ENCODE peak calls at places on chromosomes 2 and 18, in five cellular contexts. W, Q, D, J and Z are unnamed samples. For H3K9me3 and H3K4me1, the result is how much of the 10 kb centered on the place peaks cover.

GRCh38 chr2:112480540-112481049 is 1.4 kb upstream of the TTL start:
- DNase-seq in J (no peak), D (no peak), W (no peak), Q (no peak), Z (no peak)

GRCh38 chr2:63537306-63537705 is 51.0 kb downstream of the WDPCP start:
- DNase-seq in J (no peak), Q (no peak), W (no peak), D (no peak), Z (no peak)

GRCh38 chr2:241415196-241415595 is 59.1 kb downstream of the FARP2 start:
- DNase-seq in W (no peak), Q (no peak), D (no peak), J (no peak), Z (no peak)

GRCh38 chr2:64392514-64392913 is 61.4 kb upstream of the LGALSL start:
- DNase-seq in J (no peak), D (no peak), Q (no peak), W (no peak), Z (no peak)

GRCh38 chr2:191443446-191443845 is 198.2 kb downstream of the MYO1B start:
- DNase-seq in D (no peak), Q (no peak), J (no peak), W (no peak), Z (no peak)

GRCh38 chr18:50099725-50100414 is 95.1 kb downstream of the MYO5B start:
- DNase-seq in W (no peak), D (no peak), J (no peak), Q (no peak), Z (no peak)

GRCh38 chr2:23384551-23385349 is at the start of gene KLHL29:
- DNase-seq in J (peak), D (peak), Q (peak), W (peak), Z (peak)

GRCh38 chr18:23970161-23971153 is 44.1 kb upstream of the TTC39C start:
- DNase-seq in W (no peak), Q (no peak), J (no peak), D (no peak), Z (no peak)

GRCh38 chr18:69674292-69674877 is 273.3 kb downstream of the CD226 start:
- DNase-seq in D (no peak), J (no peak), W (no peak), Q (no peak), Z (no peak)

GRCh38 chr2:120262761-120263428 is 10.2 kb downstream of the RALB start:
- DNase-seq in D (no peak), W (no peak), J (no peak), Q (no peak), Z (no peak)

GRCh38 chr2:239055756-239056493 is 208.0 kb downstream of the TWIST2 start:
- DNase-seq in J (no peak), Q (no peak), W (no peak), D (no peak), Z (peak)

GRCh38 chr2:7196871-7197270 is 279.7 kb downstream of the RNF144A start:
- DNase-seq in Q (no peak), J (no peak), D (no peak), W (no peak), Z (no peak)

GRCh38 chr2:134774786-134775641 is 56.2 kb upstream of the TMEM163 start:
- DNase-seq in Q (no peak), J (no peak), W (no peak), D (no peak), Z (no peak)

GRCh38 chr2:39703473-39703872 is 37.8 kb downstream of the TMEM178A start:
- DNase-seq in Q (no peak), W (no peak), D (no peak), J (no peak), Z (no peak)

GRCh38 chr18:832085-832681 is 20.1 kb upstream of the YES1 start:
- DNase-seq in W (no peak), J (peak), Q (peak), D (no peak), Z (no peak)

GRCh38 chr18:57275111-57275510 is 77.2 kb upstream of the ST8SIA3 start:
- DNase-seq in J (no peak), Q (no peak), W (no peak), D (no peak), Z (no peak)

GRCh38 chr2:12619975-12620374 is 96.8 kb upstream of the TRIB2 start:
- DNase-seq in D (no peak), W (no peak), Q (no peak), J (no peak), Z (peak)

GRCh38 chr2:99480390-99480789 is 9.4 kb downstream of the REV1 start:
- DNase-seq in Q (no peak), D (no peak), W (no peak), J (no peak), Z (no peak)

GRCh38 chr2:195458936-195459335 is 198.1 kb upstream of the SLC39A10 start:
- DNase-seq in J (no peak), Q (no peak), D (no peak), W (no peak), Z (no peak)

GRCh38 chr2:95068256-95068655 is 42.7 kb downstream of the MAL start:
- DNase-seq in Q (no peak), D (no peak), W (no peak), J (no peak), Z (no peak)

GRCh38 chr18:13374468-13375301 is 156.1 kb downstream of the LDLRAD4 start:
- DNase-seq in J (no peak), D (no peak), W (no peak), Q (no peak), Z (no peak)

GRCh38 chr18:73235491-73235890 is 367.7 kb upstream of the NETO1 start:
- DNase-seq in Q (no peak), W (no peak), J (peak), D (no peak), Z (no peak)

GRCh38 chr18:60347526-60348045 is 25.0 kb downstream of the MC4R start:
- DNase-seq in J (no peak), D (no peak), Q (no peak), W (no peak), Z (no peak)

GRCh38 chr18:38025433-38026038 is 459.9 kb upstream of the CELF4 start:
- DNase-seq in W (no peak), Q (no peak), D (no peak), J (no peak), Z (no peak)

GRCh38 chr2:134282638-134283400 is 28.9 kb downstream of the MGAT5 start:
- DNase-seq in W (no peak), Q (no peak), J (no peak), D (no peak), Z (no peak)

GRCh38 chr2:147495741-147496140 is 349.1 kb upstream of the ACVR2A start:
- DNase-seq in D (no peak), Q (no peak), J (no peak), W (no peak), Z (no peak)

GRCh38 chr2:95314964-95315611 is 17.9 kb downstream of the KCNIP3 start:
- DNase-seq in J (peak), D (no peak), Q (peak), W (no peak), Z (peak)

DNA sequence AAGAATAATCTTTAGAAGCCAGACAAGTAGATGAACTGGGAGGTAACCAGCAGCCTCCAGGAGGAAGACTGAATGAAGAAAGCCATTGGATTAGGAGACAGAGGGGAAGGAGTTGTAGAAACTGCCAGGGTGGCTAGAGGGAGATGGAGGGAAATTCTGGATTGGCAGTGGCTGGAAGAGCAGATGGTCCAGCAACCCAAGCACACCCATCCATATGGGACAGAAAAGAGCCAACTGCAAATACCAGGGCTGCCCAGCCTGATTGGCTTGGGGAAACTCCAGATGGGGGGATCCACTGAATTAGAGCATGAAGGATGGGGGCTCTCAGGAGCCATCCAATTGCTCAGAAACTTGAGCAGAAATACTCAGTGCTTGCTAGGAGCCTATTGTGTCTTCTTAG is 173.4 kb upstream of the EPB41L3 start:
- DNase-seq in W (no peak), D (no peak), Q (no peak), J (no peak), Z (no peak)
- H3K9me3 ChIP-seq in W (under half), D (under half), Q (under half), J (under half), Z (under half)

GRCh38 chr18:35047697-35048292 is 6.6 kb downstream of the MAPRE2 start:
- DNase-seq in D (no peak), J (no peak), Q (no peak), W (no peak), Z (no peak)
- H3K4me1 ChIP-seq in D (half or more), J (under half), Q (under half), W (half or more), Z (half or more)

GRCh38 chr18:71362140-71362539 is 1073.3 kb downstream of the SOCS6 start:
- DNase-seq in Q (no peak), D (no peak), J (no peak), W (no peak), Z (no peak)
- H3K9me3 ChIP-seq in Q (under half), D (under half), J (under half), W (under half), Z (under half)

GRCh38 chr2:237931205-237931721 is 35.6 kb upstream of the UBE2F start:
- DNase-seq in W (no peak), D (no peak), Q (no peak), J (no peak), Z (no peak)

GRCh38 chr2:237927986-237928385 is 38.8 kb upstream of the UBE2F start:
- DNase-seq in D (no peak), J (no peak), Q (no peak), W (no peak), Z (no peak)

GRCh38 chr2:237932731-237933131 is 34.1 kb upstream of the UBE2F start:
- DNase-seq in W (no peak), J (no peak), D (no peak), Q (no peak), Z (no peak)

GRCh38 chr2:237927135-237927534 is 39.7 kb upstream of the UBE2F start:
- DNase-seq in J (peak), Q (no peak), D (no peak), W (no peak), Z (no peak)

GRCh38 chr2:237929979-237930378 is 36.8 kb upstream of the UBE2F start:
- DNase-seq in W (no peak), J (no peak), D (no peak), Q (no peak), Z (no peak)
- H3K4me1 ChIP-seq in W (under half), J (under half), D (under half), Q (under half), Z (under half)

DNA sequence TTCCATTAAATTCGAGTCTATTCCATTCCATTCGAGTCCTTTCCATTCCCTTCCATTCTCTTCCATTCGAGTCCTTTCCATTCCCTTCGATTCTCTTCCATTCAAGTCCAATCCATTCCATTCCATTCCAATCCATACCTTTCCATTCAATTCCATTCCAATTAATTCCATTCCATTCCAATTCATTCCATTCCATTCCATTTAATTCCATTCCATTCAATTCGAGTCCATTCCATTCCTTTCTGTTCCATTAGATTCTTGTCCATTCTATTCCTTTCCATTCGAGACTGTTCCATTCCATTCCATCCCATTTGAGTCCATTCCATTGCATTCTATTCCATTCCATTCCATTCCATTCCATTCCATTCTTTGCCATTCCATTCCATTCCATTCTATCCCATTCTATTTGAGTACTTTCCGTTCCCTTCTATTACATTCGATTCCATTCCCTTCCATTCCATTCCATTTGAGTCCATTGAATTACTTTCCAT is 1130.0 kb downstream of the RPIA start:
- DNase-seq in Q (no peak), J (no peak), W (no peak), D (no peak), Z (no peak)
- H3K9me3 ChIP-seq in Q (under half), J (half or more), W (half or more), D (half or more), Z (under half)

DNA sequence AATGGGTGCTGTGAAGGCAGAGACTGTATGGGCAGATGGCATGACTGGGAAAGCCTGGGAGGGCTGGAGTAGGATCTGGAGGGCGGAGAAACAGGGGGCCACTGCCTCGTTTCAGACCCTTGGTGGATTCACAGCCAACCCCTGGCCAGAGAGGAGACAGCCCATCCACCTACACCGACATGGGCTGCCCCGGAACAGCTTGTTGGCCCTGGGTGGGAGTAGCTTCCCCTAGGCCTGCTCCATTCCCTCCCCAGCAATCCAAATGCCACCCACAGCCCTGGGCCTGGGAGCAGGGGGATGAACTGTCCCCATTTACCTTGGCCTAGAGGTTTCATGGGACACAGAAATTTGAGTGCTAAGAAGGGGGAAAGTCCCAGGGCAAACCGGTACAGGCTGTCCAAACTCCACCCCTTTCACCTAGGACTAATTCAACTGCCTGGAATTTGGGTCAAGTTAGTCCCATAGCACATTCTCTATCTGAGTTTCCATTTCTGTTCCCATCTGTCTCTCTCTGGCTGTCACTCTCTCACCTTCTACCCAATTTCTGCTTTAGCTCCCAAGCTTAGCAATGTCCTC is 37.0 kb downstream of the LBH start:
- DNase-seq in Q (no peak), W (no peak), D (no peak), J (no peak), Z (no peak)
- H3K4me1 ChIP-seq in Q (under half), W (under half), D (under half), J (under half), Z (under half)